ENCODE peak calls at places on chromosomes 7 and 10, in ten cellular contexts. Y is stomach, R is Panc1, H is K562, O is transverse colon, M is HCT116, K is esophagus muscularis mucosa, Q is prostate gland, V is H1, B is suprapubic skin. D is an unnamed sample. For H3K4me1, the result is how much of the 10 kb centered on the place peaks cover.

GRCh38 chr10:72263613-72264241 is 10.0 kb upstream of the DDIT4 start:
- DNase-seq in Y (peak), R (no peak), H (no peak), O (peak), M (no peak), K (no peak), Q (peak), V (no peak), B (no peak), D (no peak)

GRCh38 chr7:158486919-158487318 is 100.7 kb downstream of the PTPRN2 start:
- DNase-seq in Y (no peak), R (no peak), H (no peak), O (no peak), M (no peak), K (no peak), Q (no peak), V (no peak), B (no peak), D (no peak)

GRCh38 chr10:122206471-122207065 is 64.5 kb upstream of the BTBD16 start:
- DNase-seq in Y (no peak), R (no peak), H (no peak), O (no peak), M (no peak), K (no peak), Q (no peak), V (no peak), B (no peak), D (no peak)

GRCh38 chr7:120609136-120609753 is 248.7 kb downstream of the TSPAN12 start:
- DNase-seq in Y (no peak), R (no peak), H (no peak), O (no peak), M (no peak), K (no peak), Q (no peak), V (no peak), B (no peak), D (no peak)

GRCh38 chr7:28364082-28364481 is 48.2 kb upstream of the CREB5 start:
- DNase-seq in Y (no peak), R (no peak), H (peak), O (no peak), M (no peak), K (no peak), Q (no peak), V (no peak), B (no peak), D (no peak)

GRCh38 chr10:48251152-48251524 is 23.4 kb downstream of the FRMPD2 start:
- DNase-seq in Y (peak), R (no peak), H (no peak), O (no peak), M (no peak), K (peak), Q (peak), V (peak), B (no peak), D (no peak)

GRCh38 chr10:49679480-49679893 is at the start of gene C10orf53:
- DNase-seq in Y (no peak), R (no peak), H (peak), O (no peak), M (no peak), K (peak), Q (no peak), V (peak), B (no peak), D (no peak)

GRCh38 chr7:90717286-90718060 is 121.4 kb downstream of the CDK14 start:
- DNase-seq in Y (peak), R (no peak), H (no peak), O (no peak), M (no peak), K (no peak), Q (peak), V (no peak), B (no peak), D (no peak)

GRCh38 chr7:45898241-45898640 is 10.0 kb downstream of the IGFBP1 start:
- DNase-seq in Y (no peak), R (no peak), H (no peak), O (no peak), M (no peak), K (no peak), Q (no peak), V (no peak), B (no peak), D (no peak)

GRCh38 chr7:55500117-55500516 is 72.2 kb downstream of the VOPP1 start:
- DNase-seq in Y (no peak), R (no peak), H (no peak), O (no peak), M (no peak), K (no peak), Q (no peak), V (no peak), B (no peak), D (no peak)

GRCh38 chr10:99660662-99661369 is 1.5 kb downstream of the ENTPD7 start:
- DNase-seq in Y (no peak), R (no peak), H (no peak), O (no peak), M (no peak), K (no peak), Q (no peak), V (no peak), B (no peak), D (no peak)

GRCh38 chr10:59290448-59290847 is 71.9 kb downstream of the FAM13C start:
- DNase-seq in Y (no peak), R (no peak), H (no peak), O (no peak), M (no peak), K (no peak), Q (no peak), V (no peak), B (no peak), D (no peak)

GRCh38 chr7:20264623-20265022 is 47.4 kb upstream of the MACC1 start:
- DNase-seq in Y (no peak), R (no peak), H (no peak), O (no peak), M (no peak), K (no peak), Q (no peak), V (no peak), B (no peak), D (no peak)

GRCh38 chr7:83947260-83947659 is 247.3 kb downstream of the SEMA3A start:
- DNase-seq in Y (no peak), R (no peak), H (peak), O (peak), M (peak), K (no peak), Q (no peak), V (no peak), B (no peak), D (no peak)

GRCh38 chr7:66894463-66895080 is 26.5 kb upstream of the TMEM248 start:
- DNase-seq in Y (no peak), R (no peak), H (no peak), O (no peak), M (no peak), K (no peak), Q (no peak), V (peak), B (no peak), D (no peak)

GRCh38 chr7:84017653-84018052 is 176.9 kb downstream of the SEMA3A start:
- DNase-seq in Y (no peak), R (no peak), H (no peak), O (no peak), M (no peak), K (no peak), Q (no peak), V (no peak), B (no peak), D (no peak)

GRCh38 chr7:156459582-156459981 is 181.0 kb upstream of the RNF32 start:
- DNase-seq in Y (no peak), R (no peak), H (no peak), O (no peak), M (no peak), K (no peak), Q (no peak), V (no peak), B (no peak), D (no peak)

GRCh38 chr10:126933116-126933515 is 27.9 kb downstream of the DOCK1 start:
- DNase-seq in Y (no peak), R (no peak), H (no peak), O (no peak), M (no peak), K (no peak), Q (no peak), V (no peak), B (no peak), D (no peak)

GRCh38 chr7:7529328-7529727 is 6.3 kb downstream of the COL28A1 start:
- DNase-seq in Y (no peak), R (no peak), H (no peak), O (no peak), M (no peak), K (no peak), Q (peak), V (no peak), B (no peak), D (no peak)

GRCh38 chr10:131621784-131622624 is 278.8 kb upstream of the PPP2R2D start:
- DNase-seq in Y (peak), R (no peak), H (no peak), O (no peak), M (peak), K (peak), Q (no peak), V (no peak), B (no peak), D (no peak)

GRCh38 chr7:36474283-36475010 is 84.8 kb downstream of the ANLN start:
- DNase-seq in Y (no peak), R (no peak), H (peak), O (no peak), M (no peak), K (no peak), Q (no peak), V (no peak), B (no peak), D (no peak)

GRCh38 chr7:6393667-6394056 is 54.1 kb downstream of the DAGLB start:
- DNase-seq in Y (no peak), R (no peak), H (no peak), O (no peak), M (no peak), K (no peak), Q (no peak), V (no peak), B (no peak), D (peak)

DNA sequence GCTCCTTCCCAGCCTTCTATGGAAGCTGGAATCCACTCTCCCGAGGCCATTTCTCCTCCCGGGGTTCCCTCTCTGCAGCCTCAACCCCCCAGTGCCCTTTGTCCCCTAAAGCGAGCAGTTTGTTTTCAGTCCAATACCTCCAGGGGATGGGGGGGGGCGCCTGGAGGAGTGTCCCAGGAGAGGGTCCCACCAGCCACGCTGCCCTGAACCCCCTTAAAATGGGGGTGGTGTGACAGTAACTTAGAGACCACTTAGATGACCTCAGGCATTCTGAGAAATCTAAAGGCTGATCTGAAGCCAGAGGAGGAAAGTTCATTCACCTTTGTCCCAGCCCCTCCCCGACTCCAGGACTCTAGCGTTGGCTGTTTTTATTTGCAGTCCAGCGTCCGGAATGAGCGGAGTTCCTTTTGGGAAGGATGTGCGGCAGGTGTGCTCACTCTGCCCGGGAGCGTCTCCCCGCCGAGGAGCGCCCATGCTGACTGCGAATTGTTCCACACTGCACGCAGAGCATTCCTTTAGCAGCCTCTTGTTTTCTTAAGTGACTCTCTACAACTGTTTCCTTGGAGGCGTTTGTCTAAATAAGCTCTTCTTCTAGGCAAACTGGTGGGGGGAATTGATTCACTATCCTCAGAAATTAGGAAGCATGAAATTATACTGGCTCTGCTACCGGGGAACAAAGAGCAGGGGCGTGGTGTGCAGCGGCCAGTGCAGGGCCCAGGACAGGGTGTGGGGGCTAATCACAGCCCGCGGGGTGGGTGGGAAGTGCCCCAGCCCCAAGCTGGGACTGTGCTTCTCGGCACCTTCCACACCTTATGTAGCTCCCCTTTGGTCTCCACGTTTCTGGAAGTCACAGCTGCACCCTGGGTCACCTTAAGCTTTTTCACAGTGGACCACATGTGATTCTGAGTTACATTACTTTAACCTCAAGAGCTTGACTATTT is 46.3 kb downstream of the SYPL1 start:
- DNase-seq in Y (peak), R (no peak), H (no peak), O (peak), M (no peak), K (peak), Q (no peak), V (peak), B (no peak), D (no peak)
- H3K4me1 ChIP-seq in Y (half or more), R (under half), H (under half), O (half or more), M (under half), K (half or more), Q (under half), V (under half), B (half or more), D (half or more)

GRCh38 chr10:77774940-77775391 is 137.4 kb upstream of the KCNMA1 start:
- DNase-seq in Y (peak), R (no peak), H (no peak), O (no peak), M (no peak), K (peak), Q (no peak), V (peak), B (no peak), D (no peak)

GRCh38 chr10:77776487-77776886 is 138.9 kb upstream of the KCNMA1 start:
- DNase-seq in Y (no peak), R (no peak), H (no peak), O (no peak), M (no peak), K (no peak), Q (no peak), V (peak), B (no peak), D (no peak)

GRCh38 chr10:77771851-77772250 is 134.2 kb upstream of the KCNMA1 start:
- DNase-seq in Y (no peak), R (no peak), H (no peak), O (no peak), M (no peak), K (peak), Q (no peak), V (no peak), B (no peak), D (no peak)

GRCh38 chr10:77771450-77771849 is 133.8 kb upstream of the KCNMA1 start:
- DNase-seq in Y (no peak), R (no peak), H (no peak), O (no peak), M (no peak), K (peak), Q (no peak), V (no peak), B (no peak), D (no peak)

GRCh38 chr10:77773631-77774426 is 136.2 kb upstream of the KCNMA1 start:
- DNase-seq in Y (peak), R (no peak), H (no peak), O (no peak), M (no peak), K (peak), Q (no peak), V (no peak), B (no peak), D (no peak)
- H3K27ac ChIP-seq in Y (no peak), R (no peak), H (no peak), O (no peak), M (no peak), K (no peak), Q (no peak), V (no peak), B (no peak), D (no peak)

DNA sequence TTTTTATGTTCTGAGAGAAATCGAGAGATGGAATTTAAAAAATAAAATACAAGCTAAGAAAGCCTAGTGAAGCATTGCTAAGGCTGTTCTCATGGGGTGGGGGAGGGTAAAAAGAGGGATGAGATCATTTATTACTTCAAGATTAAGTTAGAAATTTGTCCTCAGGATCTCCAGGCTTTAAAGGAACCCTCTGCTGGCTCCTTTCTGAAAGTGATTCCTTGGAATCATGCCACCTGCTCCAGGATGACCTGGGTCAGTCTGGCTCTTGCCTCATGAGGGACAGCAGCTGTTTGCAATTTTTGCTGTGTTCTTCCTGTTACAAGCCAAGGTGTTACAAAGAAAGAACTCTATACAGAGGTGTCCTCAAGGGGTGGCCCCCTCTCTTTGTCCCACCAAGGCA is 69.8 kb downstream of the CDK1 start:
- DNase-seq in Y (no peak), R (no peak), H (no peak), O (no peak), M (no peak), K (no peak), Q (no peak), V (no peak), B (no peak), D (no peak)
- TF ChIP-seq POLR2AphosphoS5 in Y (no peak), R (no peak), H (no peak), O (no peak), M (no peak), K (no peak), Q (no peak), V (no peak), B (no peak), D (no peak)

GRCh38 chr10:110505130-110505815 is 7.6 kb downstream of the DUSP5 start:
- DNase-seq in Y (no peak), R (no peak), H (no peak), O (no peak), M (no peak), K (no peak), Q (no peak), V (no peak), B (peak), D (no peak)

GRCh38 chr10:110507303-110507702 is 9.6 kb downstream of the DUSP5 start:
- DNase-seq in Y (no peak), R (no peak), H (no peak), O (no peak), M (no peak), K (no peak), Q (no peak), V (no peak), B (no peak), D (no peak)

GRCh38 chr10:110508389-110508788 is 10.7 kb downstream of the DUSP5 start:
- DNase-seq in Y (no peak), R (no peak), H (no peak), O (no peak), M (no peak), K (no peak), Q (no peak), V (no peak), B (no peak), D (no peak)

GRCh38 chr10:110504111-110504735 is 6.5 kb downstream of the DUSP5 start:
- DNase-seq in Y (peak), R (no peak), H (peak), O (peak), M (no peak), K (no peak), Q (no peak), V (no peak), B (peak), D (no peak)

DNA sequence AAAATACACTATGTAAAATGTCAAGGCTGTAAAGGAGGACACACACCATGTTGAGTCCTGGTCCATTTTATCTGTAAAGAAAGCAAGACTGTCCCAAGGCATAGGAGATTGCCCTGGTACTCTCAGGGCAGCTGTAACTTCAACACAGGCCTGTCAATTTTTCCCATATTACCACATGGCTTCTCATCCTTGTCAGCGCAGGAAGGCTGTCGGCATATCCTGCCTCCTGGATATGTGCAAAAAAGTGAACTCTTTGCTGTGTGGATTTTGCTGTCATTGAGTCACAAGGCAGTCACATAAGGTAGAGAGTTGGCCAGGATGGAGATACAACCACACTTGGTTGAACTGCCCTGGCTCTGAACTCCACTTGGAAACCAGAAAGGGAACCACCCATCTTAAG is 8.7 kb downstream of the DUSP5 start:
- DNase-seq in Y (no peak), R (no peak), H (no peak), O (no peak), M (no peak), K (no peak), Q (no peak), V (no peak), B (peak), D (no peak)
- H3K4me1 ChIP-seq in Y (under half), R (under half), H (under half), O (under half), M (under half), K (under half), Q (under half), V (under half), B (under half), D (half or more)

GRCh38 chr10:4801405-4801804 is 24.6 kb upstream of the AKR1E2 start:
- DNase-seq in Y (no peak), R (no peak), H (no peak), O (no peak), M (no peak), K (no peak), Q (no peak), V (no peak), B (no peak), D (no peak)

GRCh38 chr10:4804505-4804904 is 21.5 kb upstream of the AKR1E2 start:
- DNase-seq in Y (no peak), R (no peak), H (no peak), O (no peak), M (no peak), K (no peak), Q (no peak), V (no peak), B (no peak), D (no peak)

GRCh38 chr10:4803822-4804221 is 22.2 kb upstream of the AKR1E2 start:
- DNase-seq in Y (no peak), R (no peak), H (no peak), O (no peak), M (no peak), K (no peak), Q (no peak), V (no peak), B (no peak), D (no peak)

GRCh38 chr10:4806534-4806933 is 19.5 kb upstream of the AKR1E2 start:
- DNase-seq in Y (no peak), R (no peak), H (no peak), O (no peak), M (no peak), K (no peak), Q (no peak), V (no peak), B (no peak), D (no peak)

GRCh38 chr10:4802711-4803487 is 23.1 kb upstream of the AKR1E2 start:
- DNase-seq in Y (no peak), R (no peak), H (no peak), O (no peak), M (no peak), K (no peak), Q (no peak), V (no peak), B (no peak), D (no peak)
- H3K27ac ChIP-seq in Y (no peak), R (no peak), H (no peak), O (no peak), M (no peak), K (no peak), Q (no peak), V (no peak), B (no peak), D (no peak)

DNA sequence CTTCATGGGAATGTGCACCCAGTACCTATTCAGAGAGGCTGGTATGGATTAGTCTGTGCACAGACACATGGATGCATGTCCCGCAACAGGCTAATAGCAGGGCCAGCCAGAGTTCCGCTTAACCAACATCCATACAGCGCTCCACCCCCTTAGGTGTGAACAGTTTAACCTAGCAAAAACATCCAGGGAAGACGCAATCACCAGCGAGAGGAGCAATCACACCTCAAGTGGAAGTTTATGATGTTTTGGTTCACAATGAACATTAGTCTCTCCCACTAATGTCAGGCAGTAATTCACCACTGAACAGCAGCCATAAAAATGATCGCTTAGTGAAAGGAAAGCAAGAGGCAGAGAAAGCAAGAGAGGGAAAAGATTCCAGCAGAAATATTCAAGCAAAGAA is 91.1 kb downstream of the PLXNA4 start:
- DNase-seq in Y (no peak), R (no peak), H (no peak), O (peak), M (no peak), K (no peak), Q (no peak), V (no peak), B (no peak), D (no peak)
- TF ChIP-seq POLR2AphosphoS5 in Y (no peak), R (no peak), H (no peak), O (no peak), M (no peak), K (no peak), Q (no peak), V (no peak), B (no peak), D (no peak)

GRCh38 chr7:2981103-2981480 is 62.6 kb downstream of the CARD11 start:
- DNase-seq in Y (no peak), R (no peak), H (no peak), O (no peak), M (no peak), K (no peak), Q (no peak), V (no peak), B (no peak), D (no peak)
- H3K4me1 ChIP-seq in Y (under half), R (under half), H (under half), O (under half), M (under half), K (under half), Q (under half), V (under half), B (under half), D (half or more)